ENCODE peak calls at places on chromosomes 2 and 18, in four cellular contexts. One of them, this sample, is unnamed.

GRCh38 chr2:138507267-138507666 is 5.7 kb downstream of the SPOPL start:
- DNase-seq in A549: peak
- DNase-seq in HepG2: peak
- DNase-seq in K562: no peak
- DNase-seq in this sample: no peak

GRCh38 chr2:99680946-99681345 is 191.1 kb upstream of the REV1 start:
- DNase-seq in A549: no peak
- DNase-seq in K562: no peak
- DNase-seq in HepG2: no peak
- DNase-seq in this sample: no peak

GRCh38 chr2:138298120-138298814 is 203.3 kb upstream of the SPOPL start:
- DNase-seq in A549: no peak
- DNase-seq in K562: no peak
- DNase-seq in HepG2: no peak
- DNase-seq in this sample: no peak

GRCh38 chr2:54672587-54673456 is 50.6 kb upstream of the EML6 start:
- DNase-seq in HepG2: no peak
- DNase-seq in K562: no peak
- DNase-seq in A549: no peak
- DNase-seq in this sample: no peak

GRCh38 chr2:236629961-236630872 is 60.6 kb downstream of the ACKR3 start:
- DNase-seq in A549: no peak
- DNase-seq in HepG2: no peak
- DNase-seq in K562: no peak
- DNase-seq in this sample: no peak

GRCh38 chr18:61556862-61557261 is 223.6 kb downstream of the CDH20 start:
- DNase-seq in K562: no peak
- DNase-seq in HepG2: no peak
- DNase-seq in A549: no peak
- DNase-seq in this sample: no peak

GRCh38 chr2:102310964-102311640 is at the start of gene IL1RL1:
- DNase-seq in HepG2: no peak
- DNase-seq in K562: no peak
- DNase-seq in A549: no peak
- DNase-seq in this sample: no peak

GRCh38 chr2:40213616-40214015 is 238.3 kb downstream of the SLC8A1 start:
- DNase-seq in HepG2: no peak
- DNase-seq in K562: no peak
- DNase-seq in A549: no peak
- DNase-seq in this sample: no peak

GRCh38 chr2:224222320-224222719 is 179.6 kb downstream of the FAM124B start:
- DNase-seq in HepG2: no peak
- DNase-seq in A549: no peak
- DNase-seq in K562: no peak
- DNase-seq in this sample: no peak

GRCh38 chr2:96961551-96961950 is 24.8 kb downstream of the FAM178B start:
- DNase-seq in HepG2: no peak
- DNase-seq in K562: no peak
- DNase-seq in A549: no peak
- DNase-seq in this sample: no peak

GRCh38 chr2:47198985-47199451 is 43.9 kb upstream of the STPG4 start:
- DNase-seq in K562: peak
- DNase-seq in HepG2: no peak
- DNase-seq in A549: no peak
- DNase-seq in this sample: no peak

GRCh38 chr2:43461461-43462073 is 134.3 kb downstream of the THADA start:
- DNase-seq in HepG2: no peak
- DNase-seq in A549: no peak
- DNase-seq in K562: no peak
- DNase-seq in this sample: no peak

GRCh38 chr18:11834772-11835171 is 16.4 kb upstream of the CHMP1B start:
- DNase-seq in A549: no peak
- DNase-seq in K562: no peak
- DNase-seq in HepG2: no peak
- DNase-seq in this sample: no peak

GRCh38 chr2:219959471-219959870 is 332.0 kb downstream of the SLC4A3 start:
- DNase-seq in A549: no peak
- DNase-seq in K562: no peak
- DNase-seq in HepG2: no peak
- DNase-seq in this sample: no peak

GRCh38 chr2:51368250-51368649 is 336.3 kb upstream of the NRXN1 start:
- DNase-seq in K562: no peak
- DNase-seq in A549: no peak
- DNase-seq in HepG2: no peak
- DNase-seq in this sample: no peak

GRCh38 chr2:133734699-133735098 is 166.4 kb upstream of the NCKAP5 start:
- DNase-seq in A549: no peak
- DNase-seq in HepG2: no peak
- DNase-seq in K562: no peak
- DNase-seq in this sample: no peak

GRCh38 chr2:241636182-241636982 is 576 bp downstream of the THAP4 start:
- DNase-seq in A549: peak
- DNase-seq in HepG2: peak
- DNase-seq in K562: peak
- DNase-seq in this sample: peak

GRCh38 chr2:104890092-104890393 is 36.1 kb downstream of the POU3F3 start:
- DNase-seq in HepG2: no peak
- DNase-seq in A549: no peak
- DNase-seq in K562: no peak
- DNase-seq in this sample: no peak

GRCh38 chr18:62979172-62979571 is 263.8 kb downstream of the PHLPP1 start:
- DNase-seq in K562: no peak
- DNase-seq in A549: no peak
- DNase-seq in HepG2: no peak
- DNase-seq in this sample: no peak

GRCh38 chr2:138447889-138448570 is 53.5 kb upstream of the SPOPL start:
- DNase-seq in HepG2: no peak
- DNase-seq in A549: no peak
- DNase-seq in K562: no peak
- DNase-seq in this sample: no peak

GRCh38 chr2:240567137-240567871 is 980 bp upstream of the RNPEPL1 start:
- DNase-seq in K562: no peak
- DNase-seq in HepG2: no peak
- DNase-seq in A549: no peak
- DNase-seq in this sample: peak

GRCh38 chr2:219570924-219571310 is 422 bp downstream of the OBSL1 start:
- DNase-seq in A549: no peak
- DNase-seq in HepG2: no peak
- DNase-seq in K562: no peak
- DNase-seq in this sample: no peak

GRCh38 chr2:187994464-187995331 is 297.0 kb upstream of the GULP1 start:
- DNase-seq in K562: no peak
- DNase-seq in HepG2: no peak
- DNase-seq in A549: no peak
- DNase-seq in this sample: no peak

GRCh38 chr2:37671816-37672103 is 318 bp upstream of the CDC42EP3 start:
- DNase-seq in K562: no peak
- DNase-seq in HepG2: no peak
- DNase-seq in A549: peak
- DNase-seq in this sample: no peak

GRCh38 chr18:48814490-48815181 is 136.1 kb downstream of the SMAD7 start:
- DNase-seq in K562: no peak
- DNase-seq in HepG2: no peak
- DNase-seq in A549: no peak
- DNase-seq in this sample: no peak

GRCh38 chr2:32715391-32715841 is 87.6 kb downstream of the TTC27 start:
- DNase-seq in A549: no peak
- DNase-seq in HepG2: no peak
- DNase-seq in K562: no peak
- DNase-seq in this sample: no peak

GRCh38 chr2:215693269-215693998 is 257.6 kb upstream of the FN1 start:
- DNase-seq in A549: no peak
- DNase-seq in K562: no peak
- DNase-seq in HepG2: peak
- DNase-seq in this sample: no peak

GRCh38 chr2:5587726-5588125 is 104.5 kb upstream of the SOX11 start:
- DNase-seq in A549: no peak
- DNase-seq in K562: no peak
- DNase-seq in HepG2: no peak
- DNase-seq in this sample: no peak

GRCh38 chr2:63842149-63843061 is 709 bp downstream of the UGP2 start:
- DNase-seq in A549: peak
- DNase-seq in K562: peak
- DNase-seq in HepG2: peak
- DNase-seq in this sample: no peak

GRCh38 chr2:63843093-63843492 is 1.4 kb downstream of the UGP2 start:
- DNase-seq in K562: no peak
- DNase-seq in HepG2: no peak
- DNase-seq in A549: no peak
- DNase-seq in this sample: no peak

GRCh38 chr2:63841254-63842022 is at the start of gene UGP2:
- DNase-seq in K562: peak
- DNase-seq in HepG2: peak
- DNase-seq in A549: peak
- DNase-seq in this sample: peak

GRCh38 chr2:63840785-63841253 is 877 bp upstream of the UGP2 start:
- DNase-seq in HepG2: peak
- DNase-seq in A549: peak
- DNase-seq in K562: peak
- DNase-seq in this sample: peak

GRCh38 chr2:63840081-63840784 is 1.5 kb upstream of the UGP2 start:
- DNase-seq in K562: no peak
- DNase-seq in A549: peak
- DNase-seq in HepG2: no peak
- DNase-seq in this sample: peak
- TF ChIP-seq ESRRA in K562: no peak
- TF ChIP-seq ESRRA in A549: peak
- TF ChIP-seq ESRRA in HepG2: no peak
- TF ChIP-seq ESRRA in this sample: no peak

GRCh38 chr2:2464095-2464494 is 133.0 kb upstream of the MYT1L start:
- DNase-seq in HepG2: no peak
- DNase-seq in K562: no peak
- DNase-seq in A549: no peak
- DNase-seq in this sample: no peak

DNA sequence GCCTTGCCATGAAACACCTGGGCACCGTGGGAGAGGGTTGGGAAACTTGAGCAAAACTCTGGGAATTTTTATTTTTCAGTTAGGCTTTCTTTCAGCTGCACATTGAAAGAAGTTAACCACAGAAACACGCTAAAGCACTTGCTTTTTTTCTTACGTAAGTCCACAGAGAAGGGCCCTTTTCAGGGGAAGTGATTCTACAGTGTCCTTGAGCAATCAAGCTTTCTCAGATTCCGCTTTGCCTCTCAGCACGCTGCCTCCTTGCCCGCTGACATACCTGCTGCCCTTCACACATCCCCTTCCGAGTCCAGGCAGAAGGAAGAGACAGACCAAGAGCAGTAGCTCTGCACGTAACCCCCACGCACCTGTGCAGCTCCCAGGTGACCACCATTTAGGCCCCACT is 135.5 kb upstream of the MYT1L start:
- DNase-seq in A549: no peak
- DNase-seq in K562: no peak
- DNase-seq in HepG2: no peak
- DNase-seq in this sample: no peak
- TF ChIP-seq ESRRA in A549: no peak
- TF ChIP-seq ESRRA in K562: no peak
- TF ChIP-seq ESRRA in HepG2: no peak
- TF ChIP-seq ESRRA in this sample: no peak

GRCh38 chr18:77366725-77367641 is 117.3 kb downstream of the GALR1 start:
- DNase-seq in K562: no peak
- DNase-seq in HepG2: peak
- DNase-seq in A549: peak
- DNase-seq in this sample: no peak
- TF ChIP-seq ESRRA in K562: no peak
- TF ChIP-seq ESRRA in HepG2: no peak
- TF ChIP-seq ESRRA in A549: no peak
- TF ChIP-seq ESRRA in this sample: no peak

GRCh38 chr2:199431748-199432213 is 26.0 kb downstream of the SATB2 start:
- DNase-seq in A549: no peak
- DNase-seq in HepG2: no peak
- DNase-seq in K562: no peak
- DNase-seq in this sample: peak
- TF ChIP-seq ESRRA in A549: no peak
- TF ChIP-seq ESRRA in HepG2: no peak
- TF ChIP-seq ESRRA in K562: no peak
- TF ChIP-seq ESRRA in this sample: no peak

GRCh38 chr18:73913505-73913904 is 234.1 kb downstream of the FBXO15 start:
- DNase-seq in K562: no peak
- DNase-seq in A549: no peak
- DNase-seq in HepG2: no peak
- DNase-seq in this sample: no peak

GRCh38 chr18:73908323-73908722 is 239.3 kb downstream of the FBXO15 start:
- DNase-seq in K562: no peak
- DNase-seq in A549: no peak
- DNase-seq in HepG2: no peak
- DNase-seq in this sample: peak
- TF ChIP-seq ESRRA in K562: no peak
- TF ChIP-seq ESRRA in A549: no peak
- TF ChIP-seq ESRRA in HepG2: no peak
- TF ChIP-seq ESRRA in this sample: no peak

This sample was measured in WTC11.